ENCODE peak calls at places on chromosomes 7 and 10, in seven cellular contexts. One of them, this sample, is unnamed.

GRCh38 chr7:146096994-146097393 is 19.6 kb upstream of the CNTNAP2 start:
- DNase-seq in SIG-M5: no peak
- DNase-seq in brain microvascular endothelial cell: no peak
- DNase-seq in activated CD4-positive, alpha-beta T cell treated with anti-CD3 and anti-CD28 coated beads for 36 hours: no peak
- DNase-seq in NCI-H345: no peak
- DNase-seq in stimulated activated naive CD4-positive, alpha-beta T cell: no peak
- DNase-seq in HEK293T: peak
- DNase-seq in this sample: no peak

GRCh38 chr10:844552-844951 is 87.0 kb downstream of the LARP4B start:
- DNase-seq in HEK293T: no peak
- DNase-seq in NCI-H345: no peak
- DNase-seq in activated CD4-positive, alpha-beta T cell treated with anti-CD3 and anti-CD28 coated beads for 36 hours: no peak
- DNase-seq in SIG-M5: no peak
- DNase-seq in stimulated activated naive CD4-positive, alpha-beta T cell: no peak
- DNase-seq in brain microvascular endothelial cell: peak
- DNase-seq in this sample: peak

GRCh38 chr7:64098-64521 is 128.3 kb upstream of the FAM20C start:
- DNase-seq in stimulated activated naive CD4-positive, alpha-beta T cell: no peak
- DNase-seq in NCI-H345: peak
- DNase-seq in brain microvascular endothelial cell: peak
- DNase-seq in activated CD4-positive, alpha-beta T cell treated with anti-CD3 and anti-CD28 coated beads for 36 hours: peak
- DNase-seq in HEK293T: peak
- DNase-seq in SIG-M5: no peak
- DNase-seq in this sample: peak

GRCh38 chr7:50703654-50704053 is 79.0 kb downstream of the GRB10 start:
- DNase-seq in stimulated activated naive CD4-positive, alpha-beta T cell: no peak
- DNase-seq in brain microvascular endothelial cell: no peak
- DNase-seq in HEK293T: no peak
- DNase-seq in NCI-H345: no peak
- DNase-seq in activated CD4-positive, alpha-beta T cell treated with anti-CD3 and anti-CD28 coated beads for 36 hours: no peak
- DNase-seq in SIG-M5: no peak
- DNase-seq in this sample: no peak

GRCh38 chr10:50992972-50993766 is 81.1 kb upstream of the PRKG1 start:
- DNase-seq in activated CD4-positive, alpha-beta T cell treated with anti-CD3 and anti-CD28 coated beads for 36 hours: no peak
- DNase-seq in NCI-H345: no peak
- DNase-seq in brain microvascular endothelial cell: peak
- DNase-seq in stimulated activated naive CD4-positive, alpha-beta T cell: no peak
- DNase-seq in SIG-M5: no peak
- DNase-seq in HEK293T: no peak
- DNase-seq in this sample: no peak

GRCh38 chr10:5297466-5297865 is 67.3 kb upstream of the UCN3 start:
- DNase-seq in activated CD4-positive, alpha-beta T cell treated with anti-CD3 and anti-CD28 coated beads for 36 hours: peak
- DNase-seq in SIG-M5: peak
- DNase-seq in NCI-H345: no peak
- DNase-seq in HEK293T: no peak
- DNase-seq in brain microvascular endothelial cell: no peak
- DNase-seq in stimulated activated naive CD4-positive, alpha-beta T cell: no peak
- DNase-seq in this sample: no peak

GRCh38 chr7:150721970-150722373 is 5.6 kb downstream of the GIMAP1 start:
- DNase-seq in NCI-H345: no peak
- DNase-seq in brain microvascular endothelial cell: no peak
- DNase-seq in activated CD4-positive, alpha-beta T cell treated with anti-CD3 and anti-CD28 coated beads for 36 hours: no peak
- DNase-seq in stimulated activated naive CD4-positive, alpha-beta T cell: no peak
- DNase-seq in HEK293T: no peak
- DNase-seq in SIG-M5: no peak
- DNase-seq in this sample: no peak

GRCh38 chr10:95445837-95446347 is 115.3 kb downstream of the SORBS1 start:
- DNase-seq in HEK293T: peak
- DNase-seq in stimulated activated naive CD4-positive, alpha-beta T cell: no peak
- DNase-seq in NCI-H345: peak
- DNase-seq in SIG-M5: no peak
- DNase-seq in activated CD4-positive, alpha-beta T cell treated with anti-CD3 and anti-CD28 coated beads for 36 hours: peak
- DNase-seq in brain microvascular endothelial cell: peak
- DNase-seq in this sample: peak

GRCh38 chr7:127809285-127809702 is 157.3 kb downstream of the SND1 start:
- DNase-seq in SIG-M5: no peak
- DNase-seq in HEK293T: no peak
- DNase-seq in stimulated activated naive CD4-positive, alpha-beta T cell: no peak
- DNase-seq in activated CD4-positive, alpha-beta T cell treated with anti-CD3 and anti-CD28 coated beads for 36 hours: peak
- DNase-seq in NCI-H345: no peak
- DNase-seq in brain microvascular endothelial cell: peak
- DNase-seq in this sample: peak

GRCh38 chr7:17405786-17406185 is 107.3 kb downstream of the AHR start:
- DNase-seq in brain microvascular endothelial cell: peak
- DNase-seq in NCI-H345: no peak
- DNase-seq in HEK293T: no peak
- DNase-seq in stimulated activated naive CD4-positive, alpha-beta T cell: no peak
- DNase-seq in activated CD4-positive, alpha-beta T cell treated with anti-CD3 and anti-CD28 coated beads for 36 hours: no peak
- DNase-seq in SIG-M5: no peak
- DNase-seq in this sample: peak

GRCh38 chr10:122649903-122650302 is 49.7 kb downstream of the C10orf120 start:
- DNase-seq in NCI-H345: no peak
- DNase-seq in SIG-M5: no peak
- DNase-seq in activated CD4-positive, alpha-beta T cell treated with anti-CD3 and anti-CD28 coated beads for 36 hours: no peak
- DNase-seq in stimulated activated naive CD4-positive, alpha-beta T cell: no peak
- DNase-seq in brain microvascular endothelial cell: no peak
- DNase-seq in HEK293T: no peak
- DNase-seq in this sample: no peak

GRCh38 chr10:17147884-17148494 is 18.4 kb upstream of the CUBN start:
- DNase-seq in activated CD4-positive, alpha-beta T cell treated with anti-CD3 and anti-CD28 coated beads for 36 hours: no peak
- DNase-seq in stimulated activated naive CD4-positive, alpha-beta T cell: no peak
- DNase-seq in NCI-H345: no peak
- DNase-seq in brain microvascular endothelial cell: peak
- DNase-seq in HEK293T: no peak
- DNase-seq in SIG-M5: no peak
- DNase-seq in this sample: no peak

GRCh38 chr7:157302314-157302711 is 34.5 kb upstream of the DNAJB6 start:
- DNase-seq in activated CD4-positive, alpha-beta T cell treated with anti-CD3 and anti-CD28 coated beads for 36 hours: peak
- DNase-seq in NCI-H345: peak
- DNase-seq in brain microvascular endothelial cell: no peak
- DNase-seq in HEK293T: no peak
- DNase-seq in stimulated activated naive CD4-positive, alpha-beta T cell: peak
- DNase-seq in SIG-M5: peak
- DNase-seq in this sample: peak

GRCh38 chr7:127782550-127783266 is 130.7 kb downstream of the SND1 start:
- DNase-seq in NCI-H345: no peak
- DNase-seq in SIG-M5: no peak
- DNase-seq in activated CD4-positive, alpha-beta T cell treated with anti-CD3 and anti-CD28 coated beads for 36 hours: no peak
- DNase-seq in stimulated activated naive CD4-positive, alpha-beta T cell: no peak
- DNase-seq in brain microvascular endothelial cell: no peak
- DNase-seq in HEK293T: no peak
- DNase-seq in this sample: no peak

GRCh38 chr10:29392376-29393021 is 103.6 kb downstream of the LYZL1 start:
- DNase-seq in activated CD4-positive, alpha-beta T cell treated with anti-CD3 and anti-CD28 coated beads for 36 hours: peak
- DNase-seq in brain microvascular endothelial cell: peak
- DNase-seq in NCI-H345: peak
- DNase-seq in stimulated activated naive CD4-positive, alpha-beta T cell: no peak
- DNase-seq in HEK293T: peak
- DNase-seq in SIG-M5: no peak
- DNase-seq in this sample: peak

GRCh38 chr10:48895198-48895720 is 44.4 kb downstream of the LRRC18 start:
- DNase-seq in HEK293T: no peak
- DNase-seq in brain microvascular endothelial cell: no peak
- DNase-seq in activated CD4-positive, alpha-beta T cell treated with anti-CD3 and anti-CD28 coated beads for 36 hours: no peak
- DNase-seq in NCI-H345: no peak
- DNase-seq in SIG-M5: no peak
- DNase-seq in stimulated activated naive CD4-positive, alpha-beta T cell: no peak
- DNase-seq in this sample: no peak

GRCh38 chr10:53402594-53402993 is 630.0 kb upstream of the MBL2 start:
- DNase-seq in activated CD4-positive, alpha-beta T cell treated with anti-CD3 and anti-CD28 coated beads for 36 hours: no peak
- DNase-seq in NCI-H345: no peak
- DNase-seq in SIG-M5: no peak
- DNase-seq in HEK293T: no peak
- DNase-seq in stimulated activated naive CD4-positive, alpha-beta T cell: no peak
- DNase-seq in brain microvascular endothelial cell: no peak
- DNase-seq in this sample: no peak

GRCh38 chr7:46557295-46557711 is 636.2 kb upstream of the IGFBP3 start:
- DNase-seq in HEK293T: no peak
- DNase-seq in SIG-M5: no peak
- DNase-seq in stimulated activated naive CD4-positive, alpha-beta T cell: no peak
- DNase-seq in NCI-H345: no peak
- DNase-seq in activated CD4-positive, alpha-beta T cell treated with anti-CD3 and anti-CD28 coated beads for 36 hours: no peak
- DNase-seq in brain microvascular endothelial cell: peak
- DNase-seq in this sample: peak

GRCh38 chr10:122986340-122986739 is 6.1 kb downstream of the PSTK start:
- DNase-seq in HEK293T: no peak
- DNase-seq in brain microvascular endothelial cell: no peak
- DNase-seq in activated CD4-positive, alpha-beta T cell treated with anti-CD3 and anti-CD28 coated beads for 36 hours: no peak
- DNase-seq in NCI-H345: no peak
- DNase-seq in SIG-M5: no peak
- DNase-seq in stimulated activated naive CD4-positive, alpha-beta T cell: no peak
- DNase-seq in this sample: no peak

GRCh38 chr10:86520871-86521619 is 547 bp downstream of the WAPL start:
- DNase-seq in stimulated activated naive CD4-positive, alpha-beta T cell: peak
- DNase-seq in HEK293T: peak
- DNase-seq in brain microvascular endothelial cell: peak
- DNase-seq in NCI-H345: peak
- DNase-seq in SIG-M5: no peak
- DNase-seq in activated CD4-positive, alpha-beta T cell treated with anti-CD3 and anti-CD28 coated beads for 36 hours: peak
- DNase-seq in this sample: peak

GRCh38 chr7:28349637-28350036 is 62.7 kb upstream of the CREB5 start:
- DNase-seq in stimulated activated naive CD4-positive, alpha-beta T cell: no peak
- DNase-seq in brain microvascular endothelial cell: peak
- DNase-seq in NCI-H345: no peak
- DNase-seq in SIG-M5: no peak
- DNase-seq in activated CD4-positive, alpha-beta T cell treated with anti-CD3 and anti-CD28 coated beads for 36 hours: no peak
- DNase-seq in HEK293T: no peak
- DNase-seq in this sample: peak

GRCh38 chr10:109912335-109913282 is 10.7 kb downstream of the XPNPEP1 start:
- DNase-seq in stimulated activated naive CD4-positive, alpha-beta T cell: no peak
- DNase-seq in HEK293T: no peak
- DNase-seq in SIG-M5: no peak
- DNase-seq in NCI-H345: no peak
- DNase-seq in brain microvascular endothelial cell: no peak
- DNase-seq in activated CD4-positive, alpha-beta T cell treated with anti-CD3 and anti-CD28 coated beads for 36 hours: no peak
- DNase-seq in this sample: peak

GRCh38 chr7:131753620-131754222 is 197.3 kb upstream of the PODXL start:
- DNase-seq in activated CD4-positive, alpha-beta T cell treated with anti-CD3 and anti-CD28 coated beads for 36 hours: peak
- DNase-seq in stimulated activated naive CD4-positive, alpha-beta T cell: no peak
- DNase-seq in NCI-H345: no peak
- DNase-seq in brain microvascular endothelial cell: no peak
- DNase-seq in SIG-M5: no peak
- DNase-seq in HEK293T: peak
- DNase-seq in this sample: no peak

GRCh38 chr7:122038904-122039303 is 105.1 kb downstream of the AASS start:
- DNase-seq in brain microvascular endothelial cell: no peak
- DNase-seq in SIG-M5: no peak
- DNase-seq in NCI-H345: no peak
- DNase-seq in stimulated activated naive CD4-positive, alpha-beta T cell: no peak
- DNase-seq in activated CD4-positive, alpha-beta T cell treated with anti-CD3 and anti-CD28 coated beads for 36 hours: no peak
- DNase-seq in HEK293T: no peak
- DNase-seq in this sample: no peak

GRCh38 chr10:71520042-71520441 is 123.3 kb downstream of the CDH23 start:
- DNase-seq in NCI-H345: no peak
- DNase-seq in stimulated activated naive CD4-positive, alpha-beta T cell: no peak
- DNase-seq in HEK293T: no peak
- DNase-seq in brain microvascular endothelial cell: peak
- DNase-seq in activated CD4-positive, alpha-beta T cell treated with anti-CD3 and anti-CD28 coated beads for 36 hours: no peak
- DNase-seq in SIG-M5: no peak
- DNase-seq in this sample: no peak

GRCh38 chr10:3781458-3782098 is 3.4 kb downstream of the KLF6 start:
- DNase-seq in NCI-H345: no peak
- DNase-seq in HEK293T: no peak
- DNase-seq in brain microvascular endothelial cell: peak
- DNase-seq in SIG-M5: no peak
- DNase-seq in stimulated activated naive CD4-positive, alpha-beta T cell: no peak
- DNase-seq in activated CD4-positive, alpha-beta T cell treated with anti-CD3 and anti-CD28 coated beads for 36 hours: peak
- DNase-seq in this sample: no peak

GRCh38 chr10:49549640-49550346 is 10.9 kb upstream of the ERCC6 start:
- DNase-seq in HEK293T: no peak
- DNase-seq in stimulated activated naive CD4-positive, alpha-beta T cell: no peak
- DNase-seq in brain microvascular endothelial cell: no peak
- DNase-seq in activated CD4-positive, alpha-beta T cell treated with anti-CD3 and anti-CD28 coated beads for 36 hours: no peak
- DNase-seq in NCI-H345: no peak
- DNase-seq in SIG-M5: no peak
- DNase-seq in this sample: no peak

GRCh38 chr10:5960070-5960972 is 17.0 kb downstream of the IL15RA start:
- DNase-seq in stimulated activated naive CD4-positive, alpha-beta T cell: no peak
- DNase-seq in brain microvascular endothelial cell: peak
- DNase-seq in activated CD4-positive, alpha-beta T cell treated with anti-CD3 and anti-CD28 coated beads for 36 hours: no peak
- DNase-seq in NCI-H345: no peak
- DNase-seq in HEK293T: no peak
- DNase-seq in SIG-M5: no peak
- DNase-seq in this sample: no peak

GRCh38 chr7:4189151-4189570 is 492.9 kb upstream of the FOXK1 start:
- DNase-seq in brain microvascular endothelial cell: no peak
- DNase-seq in stimulated activated naive CD4-positive, alpha-beta T cell: no peak
- DNase-seq in NCI-H345: no peak
- DNase-seq in SIG-M5: no peak
- DNase-seq in activated CD4-positive, alpha-beta T cell treated with anti-CD3 and anti-CD28 coated beads for 36 hours: no peak
- DNase-seq in HEK293T: no peak
- DNase-seq in this sample: no peak

GRCh38 chr10:132364594-132364970 is 32.4 kb upstream of the PWWP2B start:
- DNase-seq in brain microvascular endothelial cell: no peak
- DNase-seq in HEK293T: no peak
- DNase-seq in SIG-M5: no peak
- DNase-seq in stimulated activated naive CD4-positive, alpha-beta T cell: peak
- DNase-seq in activated CD4-positive, alpha-beta T cell treated with anti-CD3 and anti-CD28 coated beads for 36 hours: peak
- DNase-seq in NCI-H345: no peak
- DNase-seq in this sample: no peak

This sample was measured in kidney glomerular epithelial cell.